ENCODE peak calls at places on chromosomes 13 and 19, in four cellular contexts. E is H9, W is psoas muscle, H is glutamatergic neuron. K is an unnamed sample.

GRCh38 chr19:16435238-16435911 is 36.4 kb downstream of the EPS15L1 start:
- DNase-seq in E (no peak), W (peak), H (no peak), K (no peak)

GRCh38 chr13:97506511-97506910 is 72.5 kb downstream of the RAP2A start:
- DNase-seq in E (no peak), W (no peak), H (no peak), K (no peak)

GRCh38 chr13:75365724-75366173 is 116.2 kb downstream of the TBC1D4 start:
- DNase-seq in E (no peak), W (no peak), H (no peak), K (no peak)

GRCh38 chr13:96925869-96926628 is 68.2 kb downstream of the OXGR1 start:
- DNase-seq in E (no peak), W (no peak), H (no peak), K (no peak)

GRCh38 chr13:74052402-74052928 is 81.7 kb downstream of the KLF12 start:
- DNase-seq in E (no peak), W (no peak), H (no peak), K (no peak)

GRCh38 chr19:43667524-43668405 is 2.2 kb downstream of the PLAUR start:
- DNase-seq in E (no peak), W (peak), H (peak), K (no peak)

GRCh38 chr19:19404879-19405860 is at the start of gene GATAD2A:
- DNase-seq in E (peak), W (peak), H (peak), K (peak)

GRCh38 chr19:39276740-39277139 is 8.5 kb downstream of the IFNL2 start:
- DNase-seq in E (no peak), W (no peak), H (no peak), K (no peak)

GRCh38 chr19:54095136-54095858 is 5.3 kb downstream of the OSCAR start:
- DNase-seq in E (no peak), W (no peak), H (no peak), K (no peak)

GRCh38 chr13:110676057-110676510 is 29.8 kb downstream of the CARS2 start:
- DNase-seq in E (no peak), W (no peak), H (no peak), K (no peak)

GRCh38 chr13:84358601-84359000 is 476.3 kb upstream of the SLITRK1 start:
- DNase-seq in E (no peak), W (no peak), H (no peak), K (no peak)

GRCh38 chr13:91704398-91704797 is 306.0 kb downstream of the GPC5 start:
- DNase-seq in E (no peak), W (no peak), H (no peak), K (no peak)

GRCh38 chr13:76620036-76620435 is 266.2 kb downstream of the KCTD12 start:
- DNase-seq in E (no peak), W (no peak), H (no peak), K (no peak)

GRCh38 chr19:35718345-35719041 is 690 bp downstream of the KMT2B start:
- DNase-seq in E (no peak), W (peak), H (peak), K (no peak)

GRCh38 chr19:16369664-16370576 is 45.3 kb downstream of the KLF2 start:
- DNase-seq in E (no peak), W (peak), H (no peak), K (no peak)

GRCh38 chr19:46604781-46605355 is 3.7 kb downstream of the CALM3 start:
- DNase-seq in E (no peak), W (no peak), H (no peak), K (no peak)

GRCh38 chr19:45842198-45842597 is 20.7 kb downstream of the SYMPK start:
- DNase-seq in E (no peak), W (peak), H (no peak), K (no peak)

GRCh38 chr19:58003153-58003828 is 671 bp upstream of the ZNF606 start:
- DNase-seq in E (peak), W (no peak), H (no peak), K (no peak)

GRCh38 chr13:23352161-23352560 is 81.3 kb downstream of the SACS start:
- DNase-seq in E (no peak), W (no peak), H (no peak), K (peak)

GRCh38 chr13:23354520-23354919 is 79.0 kb downstream of the SACS start:
- DNase-seq in E (no peak), W (no peak), H (no peak), K (no peak)

GRCh38 chr13:23356368-23356767 is 77.1 kb downstream of the SACS start:
- DNase-seq in E (no peak), W (no peak), H (no peak), K (no peak)

GRCh38 chr13:23359882-23360281 is 73.6 kb downstream of the SACS start:
- DNase-seq in E (no peak), W (no peak), H (no peak), K (no peak)

GRCh38 chr13:23357349-23357748 is 76.2 kb downstream of the SACS start:
- DNase-seq in E (no peak), W (no peak), H (no peak), K (no peak)
- TF ChIP-seq CTCF in E (no peak), W (no peak), H (no peak), K (no peak)

DNA sequence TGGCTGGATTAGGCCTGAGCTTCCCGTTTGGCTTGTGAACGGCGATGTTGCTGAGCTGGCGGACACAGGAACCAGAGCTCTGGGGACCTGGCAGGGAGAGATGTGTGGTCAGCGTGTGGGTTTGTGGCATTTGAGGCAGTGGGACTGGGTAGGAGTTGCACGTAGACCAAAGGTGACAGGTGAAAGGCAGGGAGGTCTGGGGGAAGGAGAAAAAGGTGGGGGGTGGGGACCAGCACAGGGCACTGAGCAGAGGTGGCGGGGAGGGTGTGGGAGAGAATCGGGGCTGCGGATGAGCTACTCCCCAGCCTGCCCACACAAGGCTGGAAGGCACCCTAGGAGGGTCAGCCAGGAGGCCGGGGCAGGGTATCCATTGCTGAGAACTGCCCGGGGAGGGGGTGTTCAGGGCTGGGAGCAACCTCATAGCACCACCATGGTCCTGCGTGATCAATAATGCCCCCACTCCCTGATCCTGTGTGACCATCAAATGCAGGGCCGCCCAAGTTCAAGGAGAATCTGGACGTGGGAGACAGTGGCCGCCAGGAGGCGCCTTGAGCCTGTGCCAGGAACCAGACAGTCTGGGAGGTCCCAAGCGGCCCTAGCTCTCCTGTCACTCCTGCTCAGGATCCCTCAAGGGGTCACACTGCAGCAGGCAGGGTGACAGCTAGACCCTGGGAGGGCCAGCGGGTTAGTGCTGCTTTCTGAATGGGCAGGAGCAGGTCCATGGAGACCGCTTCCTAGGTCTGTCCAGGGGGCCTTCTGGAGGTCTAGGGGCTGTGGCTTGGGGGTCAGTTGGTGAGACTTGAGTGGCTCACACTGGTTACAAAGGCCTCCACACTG is 12.8 kb upstream of the SELENOW start:
- DNase-seq in E (peak), W (peak), H (peak), K (peak)
- TF ChIP-seq CTCF in E (peak), W (peak), H (peak), K (peak)

GRCh38 chr19:14103310-14103709 is 12.8 kb upstream of the SAMD1 start:
- DNase-seq in E (no peak), W (no peak), H (no peak), K (no peak)
- TF ChIP-seq CTCF in E (no peak), W (no peak), H (no peak), K (no peak)

DNA sequence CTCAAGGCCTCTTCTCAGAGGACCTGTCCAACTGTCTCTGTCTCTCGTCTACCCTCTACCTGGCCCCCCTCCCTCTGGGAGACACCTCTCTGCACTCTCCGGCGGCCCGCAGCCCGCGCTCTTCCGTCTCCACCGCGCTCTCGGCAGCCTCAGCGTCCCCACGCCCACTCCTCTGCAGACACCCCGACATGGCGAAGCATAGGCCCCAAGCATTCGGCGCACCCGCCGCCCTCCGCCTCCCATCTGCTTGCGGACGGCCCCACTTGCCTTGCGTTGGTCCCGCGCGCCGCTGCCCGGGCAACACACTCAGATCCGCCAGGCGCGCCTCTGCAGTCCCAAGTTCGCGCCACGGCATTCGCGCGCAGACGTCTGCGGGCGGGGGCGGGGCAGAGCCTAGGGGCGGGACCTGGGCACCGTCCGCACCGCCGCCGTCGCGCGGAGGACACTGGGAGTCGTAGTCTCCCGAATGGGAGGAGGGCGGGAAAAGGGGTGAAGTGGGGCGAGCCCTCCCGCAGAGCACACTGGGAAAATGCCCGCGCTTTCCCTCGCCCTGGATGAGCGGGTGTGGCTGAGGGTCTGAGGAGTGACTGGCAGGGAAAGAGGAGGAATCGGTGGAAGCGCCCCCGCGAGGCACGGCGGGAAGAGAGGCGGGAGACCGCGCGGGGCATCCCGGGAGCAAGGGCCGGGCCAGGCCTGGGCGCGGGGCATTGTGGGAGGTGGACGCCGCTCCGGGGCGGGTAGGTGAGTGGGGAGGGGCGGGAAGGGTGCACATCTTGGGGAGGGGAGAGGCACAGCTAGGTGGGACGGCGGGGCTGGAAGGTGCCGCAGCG is at the start of the genes LIG1 and ZSWIM9:
- DNase-seq in E (peak), W (peak), H (peak), K (peak)
- TF ChIP-seq CTCF in E (no peak), W (no peak), H (no peak), K (no peak)

GRCh38 chr19:2611483-2612464 is 90.7 kb downstream of the GNG7 start:
- DNase-seq in E (no peak), W (no peak), H (no peak), K (no peak)
- TF ChIP-seq CTCF in E (no peak), W (no peak), H (peak), K (peak)

DNA sequence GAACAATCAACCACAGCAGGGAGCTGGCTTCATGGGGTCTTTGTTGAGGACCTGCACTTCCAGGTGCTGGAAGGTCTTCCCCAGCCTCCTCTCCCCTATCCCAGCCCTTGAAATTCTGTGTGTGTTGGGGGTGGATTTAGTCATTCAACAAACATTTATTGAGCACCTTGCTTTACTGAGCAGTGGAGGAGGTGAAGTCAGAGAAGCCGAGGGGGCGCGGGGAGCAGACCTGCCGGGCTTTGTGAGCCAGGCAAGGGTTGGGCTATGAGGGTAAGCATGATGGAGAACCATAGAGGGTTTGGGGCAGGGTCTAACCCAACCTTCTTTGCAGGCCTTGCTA is 3.5 kb upstream of the C19orf85 start:
- DNase-seq in E (no peak), W (no peak), H (no peak), K (no peak)
- TF ChIP-seq CTCF in E (no peak), W (no peak), H (peak), K (no peak)

GRCh38 chr19:40601061-40601973 is at the start of gene LTBP4:
- DNase-seq in E (peak), W (peak), H (peak), K (no peak)
- TF ChIP-seq CTCF in E (no peak), W (peak), H (no peak), K (no peak)

GRCh38 chr19:10870501-10870954 is 825 bp upstream of the CARM1 start:
- DNase-seq in E (no peak), W (no peak), H (no peak), K (no peak)

GRCh38 chr19:10874019-10874418 is 2.7 kb downstream of the CARM1 start:
- DNase-seq in E (no peak), W (no peak), H (no peak), K (no peak)

GRCh38 chr19:10871711-10872550 is 578 bp downstream of the CARM1 start:
- DNase-seq in E (no peak), W (peak), H (peak), K (peak)

GRCh38 chr19:10870955-10871603 is at the start of gene CARM1:
- DNase-seq in E (peak), W (peak), H (peak), K (peak)

GRCh38 chr19:10872551-10873107 is 1.3 kb downstream of the CARM1 start:
- DNase-seq in E (no peak), W (no peak), H (no peak), K (no peak)
- TF ChIP-seq CTCF in E (no peak), W (no peak), H (no peak), K (no peak)

GRCh38 chr19:2607712-2608601 is 94.5 kb downstream of the GNG7 start:
- DNase-seq in E (no peak), W (no peak), H (no peak), K (no peak)

GRCh38 chr19:2600914-2601870 is 101.3 kb downstream of the GNG7 start:
- DNase-seq in E (no peak), W (no peak), H (no peak), K (no peak)

GRCh38 chr19:2603320-2603719 is 99.2 kb downstream of the GNG7 start:
- DNase-seq in E (peak), W (peak), H (peak), K (no peak)

GRCh38 chr19:2604747-2605329 is 97.7 kb downstream of the GNG7 start:
- DNase-seq in E (no peak), W (no peak), H (no peak), K (no peak)

GRCh38 chr19:2602391-2603181 is 99.9 kb downstream of the GNG7 start:
- DNase-seq in E (peak), W (peak), H (peak), K (no peak)
- TF ChIP-seq CTCF in E (no peak), W (no peak), H (no peak), K (no peak)